ENCODE peak calls at places on chromosomes 3 and 15, in five cellular contexts. A is HepG2, P is SK-N-SH, B is HCT116, G is K562. O is an unnamed sample.

GRCh38 chr15:50652671-50653070 is 33.9 kb downstream of the TRPM7 start:
- DNase-seq in A (no peak), P (no peak), B (no peak), G (no peak), O (no peak)

GRCh38 chr3:161498259-161498921 is 1.8 kb downstream of the OTOL1 start:
- DNase-seq in A (no peak), P (no peak), B (no peak), G (no peak), O (peak)

GRCh38 chr15:35519536-35520149 is 26.3 kb downstream of the DPH6 start:
- DNase-seq in A (peak), P (peak), B (peak), G (peak), O (peak)

GRCh38 chr15:44458429-44458828 is 31.0 kb downstream of the CTDSPL2 start:
- DNase-seq in A (no peak), P (no peak), B (no peak), G (no peak), O (peak)

GRCh38 chr3:44418549-44418948 is 58.9 kb downstream of the ZNF445 start:
- DNase-seq in A (peak), P (no peak), B (peak), G (peak), O (no peak)

GRCh38 chr3:142888099-142888483 is 792 bp downstream of the PCOLCE2 start:
- DNase-seq in A (no peak), P (peak), B (peak), G (no peak), O (peak)

GRCh38 chr15:63469984-63470383 is 34.4 kb upstream of the USP3 start:
- DNase-seq in A (no peak), P (no peak), B (no peak), G (no peak), O (no peak)

GRCh38 chr15:34147371-34148140 is 45.7 kb downstream of the PGBD4 start:
- DNase-seq in A (no peak), P (no peak), B (no peak), G (no peak), O (no peak)

GRCh38 chr15:57878573-57878972 is 172.1 kb downstream of the POLR2M start:
- DNase-seq in A (no peak), P (no peak), B (peak), G (no peak), O (no peak)

DNA sequence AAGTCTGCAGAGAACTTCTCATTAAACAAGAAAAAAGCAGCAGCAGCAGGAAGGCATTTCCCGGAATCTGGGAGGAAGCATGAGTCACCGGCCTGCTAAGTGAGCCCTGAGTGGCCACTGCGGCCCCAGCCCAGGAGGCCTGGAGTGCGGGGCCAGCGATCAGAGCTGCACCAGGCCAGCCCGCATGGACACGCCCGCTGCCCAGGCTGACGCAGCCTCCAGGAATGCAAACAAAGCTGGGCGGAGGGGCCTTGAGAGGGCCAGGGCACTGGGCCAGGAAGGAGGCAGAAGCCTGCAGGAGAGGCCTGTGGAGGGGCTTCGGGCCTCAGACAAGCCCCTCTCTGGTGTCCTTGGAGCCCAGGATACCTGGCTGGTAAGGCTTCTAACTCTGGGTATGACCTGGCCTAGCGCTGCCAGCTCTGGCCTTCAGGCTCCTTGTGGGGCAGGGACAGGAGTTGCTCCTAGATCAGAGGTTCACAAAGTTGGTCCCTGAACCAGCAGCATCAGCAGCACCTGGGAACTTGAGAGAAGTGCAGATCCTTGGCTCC is 101.2 kb downstream of the SMAD6 start:
- DNase-seq in A (peak), P (peak), B (peak), G (peak), O (peak)
- TF ChIP-seq JUND in A (peak), P (peak), B (peak), G (peak), O (peak)

GRCh38 chr15:70533931-70534742 is 229.2 kb downstream of the UACA start:
- DNase-seq in A (no peak), P (no peak), B (no peak), G (no peak), O (peak)
- TF ChIP-seq JUND in A (no peak), P (no peak), B (no peak), G (no peak), O (no peak)

GRCh38 chr3:55899887-55900286 is 412.8 kb upstream of the WNT5A start:
- DNase-seq in A (peak), P (no peak), B (no peak), G (peak), O (peak)
- TF ChIP-seq JUND in A (no peak), P (no peak), B (no peak), G (no peak), O (no peak)

GRCh38 chr15:70778258-70779076 is 15.1 kb upstream of the UACA start:
- DNase-seq in A (no peak), P (no peak), B (no peak), G (no peak), O (no peak)

GRCh38 chr15:70772402-70772801 is 9.0 kb upstream of the UACA start:
- DNase-seq in A (no peak), P (no peak), B (no peak), G (no peak), O (no peak)

GRCh38 chr15:70777156-70777926 is 14.0 kb upstream of the UACA start:
- DNase-seq in A (no peak), P (no peak), B (no peak), G (no peak), O (no peak)

GRCh38 chr15:70770863-70771262 is 7.5 kb upstream of the UACA start:
- DNase-seq in A (no peak), P (no peak), B (no peak), G (no peak), O (no peak)

GRCh38 chr15:70775160-70775559 is 11.8 kb upstream of the UACA start:
- DNase-seq in A (no peak), P (no peak), B (no peak), G (no peak), O (no peak)
- TF ChIP-seq JUND in A (no peak), P (peak), B (no peak), G (no peak), O (no peak)

GRCh38 chr15:79479616-79480015 is 47.5 kb downstream of the MINAR1 start:
- DNase-seq in A (no peak), P (no peak), B (no peak), G (no peak), O (no peak)

GRCh38 chr15:79472446-79472845 is 40.3 kb downstream of the MINAR1 start:
- DNase-seq in A (no peak), P (no peak), B (no peak), G (no peak), O (no peak)

GRCh38 chr15:79474252-79474651 is 42.1 kb downstream of the MINAR1 start:
- DNase-seq in A (no peak), P (no peak), B (no peak), G (no peak), O (no peak)

GRCh38 chr15:79475312-79475711 is 43.2 kb downstream of the MINAR1 start:
- DNase-seq in A (no peak), P (no peak), B (no peak), G (no peak), O (no peak)

GRCh38 chr15:79478108-79478507 is 46.0 kb downstream of the MINAR1 start:
- DNase-seq in A (no peak), P (no peak), B (no peak), G (no peak), O (no peak)
- TF ChIP-seq JUND in A (no peak), P (no peak), B (no peak), G (no peak), O (no peak)